ENCODE peak calls at places on chromosomes 7 and 10, in six cellular contexts. O, C, G, B, Q and M are unnamed samples.

GRCh38 chr7:158759749-158760444 is 55.3 kb upstream of the NCAPG2 start:
- DNase-seq in O (no peak), B (no peak), C (no peak), G (no peak), Q (no peak), M (no peak)

GRCh38 chr10:128337860-128338378 is 211.7 kb upstream of the MKI67 start:
- DNase-seq in G (no peak), Q (no peak), C (no peak), O (no peak), B (no peak), M (no peak)

GRCh38 chr7:47333131-47333887 is 248.6 kb downstream of the TNS3 start:
- DNase-seq in G (no peak), B (no peak), C (no peak), Q (no peak), O (no peak), M (no peak)

GRCh38 chr7:23277359-23277989 is 21.7 kb upstream of the MALSU1 start:
- DNase-seq in Q (peak), O (peak), C (peak), G (no peak), B (peak), M (peak)

GRCh38 chr10:494556-494955 is 194.9 kb downstream of the DIP2C start:
- DNase-seq in C (no peak), G (no peak), O (no peak), Q (no peak), B (no peak), M (no peak)

GRCh38 chr7:158530800-158531609 is 56.6 kb downstream of the PTPRN2 start:
- DNase-seq in Q (no peak), B (no peak), O (no peak), C (no peak), G (no peak), M (no peak)

GRCh38 chr10:74322565-74322964 is 171.5 kb downstream of the ADK start:
- DNase-seq in C (no peak), G (no peak), Q (no peak), B (no peak), O (no peak), M (no peak)

GRCh38 chr7:47988496-47989386 is 9.3 kb upstream of the HUS1 start:
- DNase-seq in O (peak), B (no peak), Q (peak), G (no peak), C (no peak), M (no peak)

GRCh38 chr7:85135931-85136330 is 50.9 kb downstream of the SEMA3D start:
- DNase-seq in B (no peak), Q (peak), G (peak), O (no peak), C (no peak), M (no peak)

GRCh38 chr7:22111661-22112060 is 166.0 kb upstream of the CDCA7L start:
- DNase-seq in G (no peak), B (no peak), O (no peak), C (no peak), Q (no peak), M (no peak)

GRCh38 chr10:103752680-103753248 is 102.6 kb downstream of the SH3PXD2A start:
- DNase-seq in O (peak), B (no peak), G (no peak), Q (no peak), C (no peak), M (no peak)

GRCh38 chr7:9391221-9391620 is 957.8 kb downstream of the NXPH1 start:
- DNase-seq in B (no peak), O (no peak), Q (no peak), C (no peak), G (no peak), M (no peak)

GRCh38 chr7:129889133-129889854 is 63.5 kb downstream of the UBE2H start:
- DNase-seq in O (no peak), B (no peak), G (no peak), Q (no peak), C (no peak), M (no peak)

GRCh38 chr10:102675887-102676616 is 31.8 kb downstream of the TRIM8 start:
- DNase-seq in G (peak), B (no peak), O (no peak), C (peak), Q (peak), M (no peak)

GRCh38 chr10:58886390-58886789 is 290.1 kb upstream of the PHYHIPL start:
- DNase-seq in B (no peak), G (no peak), C (no peak), Q (no peak), O (no peak), M (no peak)

GRCh38 chr10:75209325-75210192 is 1.0 kb upstream of the VDAC2 start:
- DNase-seq in G (peak), Q (peak), B (no peak), O (no peak), C (peak), M (no peak)

GRCh38 chr10:77005901-77006300 is 631.7 kb downstream of the KCNMA1 start:
- DNase-seq in O (no peak), B (no peak), G (no peak), C (no peak), Q (no peak), M (no peak)

GRCh38 chr10:77849039-77849664 is 77.4 kb downstream of the DLG5 start:
- DNase-seq in Q (no peak), G (no peak), C (no peak), O (no peak), B (no peak), M (peak)

GRCh38 chr7:133674079-133674478 is 421.2 kb downstream of the EXOC4 start:
- DNase-seq in Q (no peak), C (no peak), B (no peak), G (no peak), O (no peak), M (no peak)

GRCh38 chr7:157581740-157582139 is 244.9 kb downstream of the DNAJB6 start:
- DNase-seq in C (no peak), G (no peak), B (no peak), Q (no peak), O (no peak), M (no peak)

GRCh38 chr10:90834326-90834725 is 23.5 kb downstream of the HTR7 start:
- DNase-seq in Q (no peak), O (peak), C (no peak), B (no peak), G (no peak), M (no peak)

GRCh38 chr10:26860026-26860541 is 674 bp downstream of the ABI1 start:
- DNase-seq in Q (peak), O (peak), C (peak), B (peak), G (peak), M (peak)

GRCh38 chr7:23685770-23686169 is 5.8 kb downstream of the FAM221A start:
- DNase-seq in C (no peak), B (no peak), O (no peak), G (no peak), Q (peak), M (no peak)

GRCh38 chr7:92609921-92610518 is 19.8 kb upstream of the FAM133B start:
- DNase-seq in B (no peak), G (no peak), Q (peak), O (peak), C (no peak), M (no peak)

GRCh38 chr10:126187399-126187798 is 200.9 kb downstream of the ADAM12 start:
- DNase-seq in C (no peak), O (no peak), Q (no peak), B (no peak), G (no peak), M (no peak)

GRCh38 chr7:100247152-100247757 is 27.5 kb downstream of the PVRIG start:
- DNase-seq in B (no peak), C (no peak), Q (peak), G (peak), O (peak), M (no peak)

GRCh38 chr10:128028508-128029279 is 97.5 kb downstream of the MKI67 start:
- DNase-seq in B (no peak), G (no peak), O (no peak), Q (no peak), C (no peak), M (no peak)

GRCh38 chr10:129940617-129941198 is 23.4 kb downstream of the EBF3 start:
- DNase-seq in C (no peak), Q (no peak), B (no peak), G (no peak), O (no peak), M (no peak)

GRCh38 chr7:7795203-7795602 is 76.8 kb upstream of the RPA3 start:
- DNase-seq in O (no peak), C (no peak), Q (no peak), B (no peak), G (no peak), M (no peak)

GRCh38 chr7:151249034-151249731 is 689 bp upstream of the SMARCD3 start:
- DNase-seq in B (no peak), C (no peak), O (peak), G (no peak), Q (peak), M (peak)

GRCh38 chr7:31122649-31123058 is 70.5 kb downstream of the ADCYAP1R1 start:
- DNase-seq in C (peak), Q (peak), O (peak), G (peak), B (peak), M (peak)
- TF ChIP-seq CTCF in C (peak), Q (peak), O (peak), G (peak), B (peak), M (peak)

DNA sequence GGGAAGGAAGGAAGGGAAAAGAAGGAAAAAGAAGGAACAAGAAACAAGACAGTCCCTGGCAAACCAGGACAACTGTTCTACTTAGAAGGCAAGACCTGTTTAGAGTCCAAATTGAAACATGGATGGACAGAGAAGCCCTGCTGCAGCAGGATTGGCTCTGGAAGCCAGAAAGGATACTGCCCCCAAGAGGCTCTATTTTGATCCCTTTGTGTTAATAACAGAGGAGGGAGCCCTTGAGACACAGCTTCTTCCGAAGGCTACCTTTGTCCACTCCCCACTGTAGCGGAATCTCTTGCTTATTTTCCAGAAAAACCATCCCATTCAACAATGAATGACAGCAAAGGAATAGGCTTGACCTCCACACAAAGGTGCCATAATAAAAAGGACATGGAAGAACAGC is 120.3 kb upstream of the FOXK1 start:
- DNase-seq in C (no peak), O (no peak), Q (no peak), G (no peak), B (no peak), M (no peak)
- TF ChIP-seq CTCF in C (no peak), O (no peak), Q (no peak), G (no peak), B (peak), M (no peak)

GRCh38 chr10:81843042-81843441 is 32.0 kb upstream of the NRG3 start:
- DNase-seq in G (no peak), Q (no peak), O (peak), B (no peak), C (no peak), M (no peak)
- TF ChIP-seq CTCF in G (no peak), Q (peak), O (no peak), B (no peak), C (no peak), M (peak)

GRCh38 chr10:21920633-21921032 is 82.9 kb downstream of the DNAJC1 start:
- DNase-seq in B (no peak), Q (no peak), O (no peak), G (no peak), C (no peak), M (no peak)
- TF ChIP-seq CTCF in B (no peak), Q (no peak), O (no peak), G (no peak), C (no peak), M (no peak)

GRCh38 chr7:41637051-41637450 is 65.8 kb downstream of the INHBA start:
- DNase-seq in B (no peak), O (no peak), G (no peak), Q (no peak), C (no peak), M (no peak)
- TF ChIP-seq CTCF in B (no peak), O (no peak), G (no peak), Q (no peak), C (no peak), M (no peak)

DNA sequence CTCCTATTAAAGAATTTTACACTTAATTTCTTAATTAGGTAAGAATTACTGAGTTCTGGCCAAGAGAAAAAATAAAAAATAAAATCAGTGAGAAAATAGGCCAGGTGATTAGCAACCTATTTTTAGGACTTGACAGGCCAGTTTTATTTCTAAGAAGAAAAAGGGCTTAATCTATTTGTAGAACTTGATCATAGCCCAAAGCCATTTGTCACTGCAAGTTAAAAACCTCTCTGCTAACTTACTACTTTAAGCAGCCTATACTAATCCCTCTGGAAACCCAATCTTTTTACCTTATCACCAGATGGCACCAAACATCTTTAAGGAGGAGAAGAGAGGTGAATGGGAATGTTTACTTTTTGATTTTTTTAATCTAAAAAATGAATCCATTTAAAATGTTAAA is 222.1 kb upstream of the RHOBTB1 start:
- DNase-seq in Q (no peak), O (no peak), B (no peak), G (no peak), C (no peak), M (no peak)
- TF ChIP-seq CTCF in Q (no peak), O (no peak), B (no peak), G (no peak), C (no peak), M (no peak)

DNA sequence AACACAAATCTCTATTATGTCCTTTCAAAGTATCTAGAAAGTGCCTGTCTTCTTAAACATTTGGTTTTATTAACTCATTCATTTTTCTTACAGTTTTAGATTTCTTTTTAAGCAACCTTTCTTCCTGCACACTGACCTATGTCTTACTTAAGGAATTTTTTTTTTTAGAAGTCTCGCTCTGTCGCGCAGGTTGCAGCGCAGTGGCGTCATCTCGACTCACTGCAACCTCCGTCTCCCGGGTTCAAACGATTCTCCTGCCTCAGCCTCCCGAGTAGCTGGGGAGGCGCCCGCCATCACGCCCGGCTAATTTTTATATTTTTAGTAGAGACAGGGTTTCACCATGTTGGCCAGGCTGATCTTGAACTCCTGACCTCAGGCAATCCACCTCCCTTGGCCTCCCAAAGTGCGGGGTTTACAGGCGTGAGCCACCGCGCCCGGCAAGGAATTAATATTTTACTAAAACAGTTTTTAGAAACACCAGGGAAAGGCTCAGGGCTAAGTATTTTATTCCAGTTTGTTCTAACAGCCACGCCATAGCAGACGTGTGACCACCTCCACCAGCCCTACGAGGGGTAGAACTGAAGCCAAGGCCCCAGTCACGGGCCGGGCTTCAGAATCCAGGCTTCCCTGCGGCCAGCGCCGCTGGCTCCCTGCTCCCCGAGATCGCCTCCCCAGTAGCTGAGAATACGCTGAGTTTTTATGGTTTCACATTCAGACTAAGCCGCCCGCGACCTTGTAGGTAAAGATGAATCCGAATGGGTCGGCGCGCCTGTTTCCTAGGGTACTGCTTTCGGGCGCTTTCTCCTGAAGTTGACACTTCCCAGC is 941 bp upstream of the LUC7L2 start:
- DNase-seq in C (peak), G (no peak), O (peak), B (no peak), Q (peak), M (no peak)
- TF ChIP-seq CTCF in C (no peak), G (no peak), O (no peak), B (no peak), Q (no peak), M (no peak)

GRCh38 chr10:62491597-62491996 is 117.4 kb downstream of the ZNF365 start:
- DNase-seq in G (no peak), Q (peak), B (no peak), O (peak), C (no peak), M (no peak)

GRCh38 chr10:62496925-62497324 is 122.8 kb downstream of the ZNF365 start:
- DNase-seq in O (no peak), C (no peak), B (no peak), G (no peak), Q (no peak), M (no peak)

GRCh38 chr10:62492870-62493180 is 118.7 kb downstream of the ZNF365 start:
- DNase-seq in G (no peak), Q (no peak), C (no peak), B (no peak), O (no peak), M (no peak)

DNA sequence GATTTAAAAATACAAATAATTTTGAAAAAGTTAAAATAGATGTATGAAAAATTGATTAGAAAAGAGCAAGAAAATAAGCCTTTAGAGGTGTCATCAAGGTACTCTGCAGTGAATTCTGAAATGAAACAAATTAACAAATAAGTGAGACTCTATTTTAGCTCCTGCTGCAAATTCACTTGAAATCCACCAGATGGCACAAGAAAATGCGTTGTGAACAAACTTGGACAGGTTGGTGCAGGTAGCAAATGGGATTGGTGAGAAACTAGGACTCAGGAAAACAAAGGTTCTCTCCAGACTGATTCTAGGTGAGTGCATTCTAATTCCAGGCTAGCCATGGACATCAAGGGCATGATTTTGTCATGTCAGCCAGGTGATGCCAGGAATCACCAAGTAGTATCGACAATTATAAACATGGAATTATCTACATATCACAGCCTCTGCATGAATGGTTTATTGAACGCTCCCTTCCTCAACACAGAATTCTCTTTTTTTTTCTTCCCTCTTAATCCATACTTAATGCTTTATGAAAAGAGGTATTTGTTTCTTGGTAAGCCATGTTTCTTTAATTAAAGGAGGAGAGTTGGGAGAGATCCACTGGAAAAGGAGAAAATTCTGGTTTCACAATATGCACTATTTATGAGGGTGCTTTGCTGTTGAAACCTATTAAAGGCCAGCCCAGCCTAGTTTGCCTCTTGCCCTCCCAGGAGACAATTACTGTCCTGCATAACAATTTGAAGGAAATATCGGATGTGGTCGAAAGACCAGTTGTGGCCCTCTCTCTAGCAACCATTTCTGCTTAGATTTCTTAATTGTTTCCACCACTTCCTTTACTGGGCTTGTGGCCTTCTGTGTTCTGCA is 118.1 kb downstream of the ZNF365 start:
- DNase-seq in G (peak), O (peak), C (peak), B (no peak), Q (peak), M (no peak)
- TF ChIP-seq CTCF in G (peak), O (peak), C (peak), B (peak), Q (peak), M (peak)